ENCODE peak calls at places on chromosomes 4 and X, in ten cellular contexts. G, P, A, C, Y, F, J, N, T and Z are unnamed samples.

GRCh38 chr4:8070751-8071718 is 87.6 kb downstream of the ABLIM2 start:
- DNase-seq in A (no peak), N (no peak), T (no peak), P (no peak), Y (peak), F (no peak), J (no peak), C (peak), G (no peak), Z (no peak)

GRCh38 chrX:17000751-17001150 is 54.3 kb downstream of the REPS2 start:
- DNase-seq in P (no peak), F (no peak), G (no peak), N (no peak), T (no peak), A (no peak), Y (no peak), C (no peak), J (no peak), Z (no peak)

GRCh38 chr4:94545296-94545695 is 93.6 kb downstream of the PDLIM5 start:
- DNase-seq in C (no peak), J (no peak), P (no peak), Y (no peak), A (no peak), F (peak), G (no peak), T (no peak), N (no peak), Z (no peak)

GRCh38 chr4:184450743-184451142 is 23.6 kb downstream of the IRF2 start:
- DNase-seq in G (no peak), N (no peak), A (no peak), Y (no peak), F (no peak), C (no peak), T (no peak), J (no peak), P (no peak), Z (no peak)

GRCh38 chrX:111100191-111100590 is 4.2 kb downstream of the PAK3 start:
- DNase-seq in G (no peak), N (peak), P (no peak), T (no peak), F (peak), J (no peak), A (no peak), Y (no peak), C (peak), Z (no peak)

GRCh38 chrX:146863566-146863965 is 49.0 kb upstream of the CXorf51A start:
- DNase-seq in G (no peak), P (no peak), J (no peak), A (no peak), T (no peak), C (no peak), N (no peak), Y (no peak), F (peak), Z (no peak)

GRCh38 chr4:103451341-103451740 is 253.2 kb upstream of the CENPE start:
- DNase-seq in A (no peak), F (no peak), T (no peak), N (no peak), P (no peak), C (no peak), G (no peak), Y (no peak), J (no peak), Z (no peak)

GRCh38 chr4:37463457-37463856 is 218.9 kb downstream of the NWD2 start:
- DNase-seq in C (peak), J (no peak), N (no peak), F (no peak), G (no peak), A (no peak), Y (no peak), T (no peak), P (no peak), Z (no peak)

GRCh38 chr4:132809298-132810032 is 339.6 kb upstream of the PCDH10 start:
- DNase-seq in J (no peak), Y (no peak), N (peak), G (no peak), C (peak), A (no peak), T (no peak), F (no peak), P (no peak), Z (no peak)

GRCh38 chr4:109675843-109676242 is 27.4 kb downstream of the CASP6 start:
- DNase-seq in Y (no peak), G (no peak), T (no peak), F (no peak), C (no peak), A (no peak), P (no peak), J (no peak), N (no peak), Z (no peak)

GRCh38 chr4:11698846-11699590 is 270.3 kb upstream of the HS3ST1 start:
- DNase-seq in Y (no peak), C (no peak), T (no peak), J (no peak), A (no peak), N (no peak), P (no peak), F (peak), G (no peak), Z (no peak)

GRCh38 chrX:78019586-78020483 is 50.4 kb upstream of the PGAM4 start:
- DNase-seq in A (no peak), P (no peak), F (no peak), Y (no peak), C (no peak), N (no peak), G (no peak), T (no peak), J (no peak), Z (no peak)

GRCh38 chr4:142480244-142480643 is 365.9 kb downstream of the INPP4B start:
- DNase-seq in P (no peak), J (no peak), A (no peak), C (no peak), G (no peak), N (no peak), Y (no peak), T (no peak), F (peak), Z (peak)

GRCh38 chr4:48748949-48749596 is 31.0 kb downstream of the FRYL start:
- DNase-seq in P (no peak), T (no peak), F (peak), G (no peak), Y (no peak), C (no peak), A (no peak), J (no peak), N (no peak), Z (no peak)

GRCh38 chr4:132998585-132999230 is 150.4 kb upstream of the PCDH10 start:
- DNase-seq in F (no peak), Y (no peak), P (no peak), G (no peak), A (no peak), N (no peak), C (no peak), J (no peak), T (no peak), Z (no peak)

GRCh38 chr4:57148831-57149230 is 38.6 kb upstream of the IGFBP7 start:
- DNase-seq in J (no peak), F (peak), G (no peak), T (no peak), C (no peak), A (no peak), P (no peak), N (no peak), Y (no peak), Z (peak)

GRCh38 chr4:23130845-23131244 is 438.1 kb downstream of the GBA3 start:
- DNase-seq in F (no peak), J (no peak), G (no peak), P (no peak), A (no peak), N (no peak), T (no peak), Y (no peak), C (no peak), Z (no peak)

GRCh38 chrX:72280210-72280882 is 3.3 kb upstream of the RPS4X start:
- DNase-seq in C (no peak), F (peak), J (no peak), P (no peak), T (no peak), A (no peak), G (no peak), N (no peak), Y (no peak), Z (peak)

GRCh38 chrX:39002466-39002865 is 201.2 kb downstream of the MID1IP1 start:
- DNase-seq in G (no peak), C (no peak), P (no peak), F (no peak), Y (no peak), N (no peak), T (no peak), J (no peak), A (no peak), Z (no peak)

GRCh38 chrX:113980953-113981352 is 602.9 kb upstream of the HTR2C start:
- DNase-seq in T (no peak), J (no peak), C (no peak), N (no peak), A (no peak), Y (no peak), F (no peak), G (no peak), P (no peak), Z (no peak)

GRCh38 chr4:93897559-93897958 is 69.0 kb downstream of the ATOH1 start:
- DNase-seq in G (no peak), Y (no peak), P (no peak), T (no peak), J (no peak), C (no peak), N (no peak), A (no peak), F (no peak), Z (no peak)

GRCh38 chrX:110037181-110037580 is 34.3 kb downstream of the TMEM164 start:
- DNase-seq in F (no peak), C (no peak), P (no peak), G (no peak), T (no peak), J (no peak), Y (no peak), N (no peak), A (no peak), Z (no peak)

GRCh38 chr4:89434364-89434988 is 126.9 kb upstream of the GPRIN3 start:
- DNase-seq in F (peak), Y (no peak), P (peak), J (no peak), A (no peak), T (no peak), N (no peak), G (no peak), C (peak), Z (no peak)

GRCh38 chr4:83282049-83282535 is 2.5 kb downstream of the COQ2 start:
- DNase-seq in A (no peak), J (peak), Y (no peak), C (peak), P (no peak), N (peak), T (no peak), G (no peak), F (peak), Z (peak)

GRCh38 chr4:90960433-90960832 is 833.2 kb downstream of the CCSER1 start:
- DNase-seq in N (no peak), A (no peak), P (no peak), T (no peak), J (no peak), Y (no peak), G (no peak), F (no peak), C (no peak), Z (no peak)

GRCh38 chr4:42008011-42008786 is 17.9 kb downstream of the SLC30A9 start:
- DNase-seq in A (no peak), P (no peak), C (no peak), T (no peak), N (no peak), G (no peak), J (no peak), Y (no peak), F (no peak), Z (no peak)

GRCh38 chr4:152050098-152050497 is 289.3 kb upstream of the GATB start:
- DNase-seq in T (no peak), J (no peak), F (no peak), N (no peak), C (no peak), G (no peak), P (no peak), Y (no peak), A (no peak), Z (no peak)

GRCh38 chrX:130339408-130340222 is at the start of gene SLC25A14:
- DNase-seq in T (peak), P (peak), J (peak), C (peak), N (peak), Y (peak), A (peak), F (peak), G (peak), Z (peak)

GRCh38 chr4:39975488-39976089 is 2.1 kb downstream of the PDS5A start:
- DNase-seq in G (no peak), A (no peak), J (no peak), T (no peak), P (peak), N (no peak), C (no peak), F (peak), Y (no peak), Z (no peak)

GRCh38 chrX:152824841-152825374 is 5.6 kb downstream of the CETN2 start:
- DNase-seq in N (no peak), J (no peak), G (no peak), A (no peak), Y (no peak), C (no peak), P (no peak), T (no peak), F (peak), Z (no peak)

GRCh38 chr4:5370286-5370685 is 319.0 kb downstream of the STK32B start:
- DNase-seq in C (no peak), A (no peak), G (no peak), P (no peak), N (no peak), F (peak), Y (no peak), J (no peak), T (peak), Z (no peak)

GRCh38 chr4:140094701-140095420 is 59.1 kb downstream of the MAML3 start:
- DNase-seq in Y (peak), T (no peak), F (peak), P (no peak), G (no peak), A (peak), J (peak), C (no peak), N (no peak), Z (no peak)

GRCh38 chrX:107119281-107119680 is 659 bp upstream of the RBM41 start:
- DNase-seq in P (no peak), A (no peak), J (no peak), C (no peak), G (no peak), N (no peak), T (no peak), F (no peak), Y (no peak), Z (no peak)

GRCh38 chrX:97846228-97846627 is 962.5 kb downstream of the RPA4 start:
- DNase-seq in P (no peak), J (no peak), C (no peak), Y (no peak), F (no peak), N (no peak), T (no peak), G (no peak), A (no peak), Z (no peak)

GRCh38 chrX:20639115-20639514 is 372.4 kb upstream of the RPS6KA3 start:
- DNase-seq in P (no peak), N (no peak), G (no peak), J (no peak), C (no peak), Y (no peak), A (no peak), F (no peak), T (no peak), Z (no peak)

GRCh38 chr4:55297346-55297745 is 48.7 kb upstream of the SRD5A3 start:
- DNase-seq in C (no peak), G (no peak), T (no peak), N (peak), F (peak), A (no peak), P (no peak), J (peak), Y (no peak), Z (no peak)

GRCh38 chrX:54570332-54570731 is 40.3 kb downstream of the GNL3L start:
- DNase-seq in A (no peak), N (no peak), C (no peak), Y (no peak), G (no peak), F (no peak), J (no peak), T (no peak), P (no peak), Z (no peak)

DNA sequence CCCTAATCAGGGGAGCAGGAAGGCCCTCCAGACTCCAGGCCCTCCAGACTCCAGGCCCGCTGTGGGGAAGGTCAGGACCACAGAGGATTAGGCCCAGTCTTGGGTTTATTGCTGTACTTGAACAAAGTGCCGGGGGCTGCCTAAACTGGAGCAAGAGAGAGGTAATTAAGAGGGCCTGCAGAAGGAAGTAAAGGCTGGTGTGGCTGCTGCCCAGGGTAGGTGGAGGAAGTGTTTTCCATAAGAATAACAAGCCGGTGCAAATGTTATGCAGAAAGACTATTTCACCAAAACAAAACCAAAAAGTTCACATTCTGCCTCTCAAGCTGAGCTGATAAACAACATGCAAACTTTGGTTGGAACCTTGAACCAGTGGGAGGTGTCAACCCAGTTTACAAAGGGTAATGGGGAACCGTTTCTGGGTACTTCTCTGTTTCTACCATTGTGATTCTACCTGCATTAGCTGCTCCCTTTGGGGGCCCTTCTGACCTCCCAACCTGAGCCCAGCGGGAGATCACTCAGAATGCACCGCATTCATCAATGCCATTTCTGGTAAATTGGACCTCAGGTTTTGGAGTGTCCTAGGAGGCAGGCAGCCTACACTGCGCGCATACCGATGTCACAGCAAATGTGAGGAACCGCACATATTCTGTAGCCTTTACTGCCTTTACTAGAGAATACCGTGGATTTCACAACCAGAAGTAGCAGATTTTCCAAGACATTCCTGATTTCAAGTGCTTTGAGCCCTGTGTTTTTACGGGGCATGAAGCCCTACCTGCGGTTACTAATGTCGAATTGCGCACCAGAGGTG is 59.7 kb upstream of the BCOR start:
- DNase-seq in C (peak), Y (no peak), J (no peak), G (no peak), P (no peak), N (peak), T (no peak), A (no peak), F (no peak), Z (no peak)
- H3K4me3 ChIP-seq in C (peak), Y (peak), J (peak), G (peak), P (peak), N (peak), T (peak), A (peak), F (peak), Z (peak)

GRCh38 chrX:154321624-154322023 is 26.0 kb downstream of the TKTL1 start:
- DNase-seq in T (no peak), J (no peak), C (no peak), P (no peak), G (no peak), A (no peak), N (peak), F (no peak), Y (no peak), Z (no peak)

GRCh38 chrX:154320406-154320805 is 24.8 kb downstream of the TKTL1 start:
- DNase-seq in Y (no peak), F (no peak), G (no peak), A (no peak), N (no peak), P (no peak), J (no peak), C (no peak), T (no peak), Z (no peak)

GRCh38 chrX:154321152-154321551 is 25.6 kb downstream of the TKTL1 start:
- DNase-seq in G (no peak), A (no peak), P (no peak), C (no peak), Y (no peak), F (no peak), N (no peak), J (no peak), T (no peak), Z (no peak)

GRCh38 chrX:154315416-154315815 is 19.8 kb downstream of the TKTL1 start:
- DNase-seq in T (no peak), Y (no peak), P (no peak), F (no peak), G (no peak), A (no peak), N (no peak), J (no peak), C (no peak), Z (no peak)

GRCh38 chrX:154317391-154318000 is 21.9 kb downstream of the TKTL1 start:
- DNase-seq in T (no peak), Y (no peak), J (no peak), A (no peak), P (no peak), F (peak), G (no peak), C (peak), N (peak), Z (no peak)
- TF ChIP-seq CTCF in T (peak), Y (peak), J (no peak), A (peak), P (peak), F (peak), G (peak), C (peak), N (peak), Z (peak)

GRCh38 chr4:85478576-85478975 is 3.6 kb downstream of the ARHGAP24 start:
- DNase-seq in J (no peak), C (no peak), N (no peak), Y (no peak), G (no peak), A (no peak), P (no peak), T (no peak), F (no peak), Z (no peak)
- H3K4me3 ChIP-seq in J (no peak), C (no peak), N (no peak), Y (no peak), G (no peak), A (no peak), P (no peak), T (peak), F (no peak), Z (no peak)

GRCh38 chr4:70187216-70187615 is 8.3 kb upstream of the ODAM start:
- DNase-seq in F (no peak), A (no peak), Y (no peak), N (no peak), T (no peak), P (no peak), J (no peak), G (no peak), C (no peak), Z (no peak)

GRCh38 chr4:70178075-70178660 is 17.4 kb upstream of the ODAM start:
- DNase-seq in Y (no peak), G (no peak), F (no peak), J (no peak), N (no peak), C (no peak), T (no peak), P (no peak), A (no peak), Z (no peak)

GRCh38 chr4:70182517-70183167 is 12.9 kb upstream of the ODAM start:
- DNase-seq in C (no peak), Y (no peak), T (no peak), F (no peak), N (no peak), P (no peak), A (no peak), G (no peak), J (no peak), Z (no peak)

GRCh38 chr4:70183940-70184246 is 11.6 kb upstream of the ODAM start:
- DNase-seq in G (no peak), C (no peak), A (no peak), N (no peak), P (no peak), J (no peak), T (no peak), Y (no peak), F (no peak), Z (no peak)

GRCh38 chr4:70183168-70183939 is 12.2 kb upstream of the ODAM start:
- DNase-seq in J (peak), A (no peak), G (peak), N (peak), P (no peak), C (peak), F (peak), T (no peak), Y (no peak), Z (peak)
- TF ChIP-seq CTCF in J (no peak), A (peak), G (peak), N (peak), P (no peak), C (peak), F (peak), T (peak), Y (peak), Z (peak)

DNA sequence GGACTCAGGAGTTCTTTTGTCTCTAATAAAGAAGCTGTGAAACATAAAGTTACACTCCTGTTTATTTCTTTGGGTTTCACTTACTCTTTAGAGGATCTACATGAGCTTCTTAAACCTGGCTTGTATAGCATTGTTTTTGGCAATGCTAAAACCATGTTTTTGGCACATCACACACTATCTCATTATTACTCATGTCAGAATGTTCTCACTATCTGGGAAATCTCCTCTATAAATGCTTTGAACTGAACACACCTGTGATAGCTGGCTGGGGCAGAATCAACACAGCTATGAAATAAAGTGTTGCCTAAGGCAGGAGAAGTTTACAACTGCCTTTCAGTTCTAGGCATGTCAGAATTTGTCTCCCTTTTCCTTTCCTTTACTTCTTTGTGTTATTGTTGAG is 52.6 kb downstream of the SULT1B1 start:
- DNase-seq in A (no peak), N (no peak), G (no peak), C (no peak), J (no peak), P (no peak), F (no peak), T (no peak), Y (no peak), Z (no peak)
- H3K4me3 ChIP-seq in A (no peak), N (no peak), G (no peak), C (no peak), J (no peak), P (no peak), F (no peak), T (no peak), Y (no peak), Z (no peak)